ENCODE peak calls at places on chromosome 9, in ten cellular contexts. R, H, J, Z, O, M, G, F, T and L are unnamed samples.

GRCh38 chr9:16180546-16180945 is 627.7 kb downstream of the CCDC171 start:
- DNase-seq in R (no peak), H (no peak), J (no peak), Z (no peak), O (no peak), M (no peak), G (peak; percentile 51), F (no peak), T (no peak), L (no peak)

GRCh38 chr9:108512426-108513173 is 343.2 kb downstream of the ACTL7B start:
- DNase-seq in R (no peak), H (no peak), J (no peak), Z (no peak), O (no peak), M (no peak), G (peak; percentile 31), F (no peak), T (no peak), L (no peak)

GRCh38 chr9:33619666-33620404 is 95.8 kb downstream of the ANKRD18B start:
- DNase-seq in R (no peak), H (no peak), J (no peak), Z (no peak), O (peak; percentile 39), M (peak; percentile 28), G (peak; percentile 97), F (no peak), T (no peak), L (no peak)

GRCh38 chr9:35696520-35697215 is 6.9 kb upstream of the TPM2 start:
- DNase-seq in R (peak; percentile 84), H (peak; percentile 75), J (peak; percentile 59), Z (peak; percentile 69), O (peak; percentile 59), M (peak; percentile 37), G (peak; percentile 40), F (peak; percentile 77), T (peak; percentile 59), L (peak; percentile 69)

GRCh38 chr9:87494970-87495471 is 2.6 kb upstream of the DAPK1 start:
- DNase-seq in R (no peak), H (no peak), J (no peak), Z (no peak), O (no peak), M (no peak), G (no peak), F (peak; percentile 29), T (no peak), L (no peak)

GRCh38 chr9:109894921-109895758 is 115.1 kb downstream of the PALM2AKAP2 start:
- DNase-seq in R (no peak), H (no peak), J (peak; percentile 32), Z (no peak), O (no peak), M (no peak), G (peak; percentile 89), F (no peak), T (no peak), L (no peak)

GRCh38 chr9:3708751-3709150 is 182.9 kb upstream of the RFX3 start:
- DNase-seq in R (no peak), H (peak; percentile 13), J (no peak), Z (peak; percentile 16), O (peak; percentile 21), M (no peak), G (peak; percentile 7), F (no peak), T (no peak), L (peak; percentile 94)

GRCh38 chr9:3455088-3455487 is 70.7 kb downstream of the RFX3 start:
- DNase-seq in R (no peak), H (no peak), J (no peak), Z (no peak), O (no peak), M (no peak), G (peak; percentile 22), F (no peak), T (no peak), L (no peak)

DNA sequence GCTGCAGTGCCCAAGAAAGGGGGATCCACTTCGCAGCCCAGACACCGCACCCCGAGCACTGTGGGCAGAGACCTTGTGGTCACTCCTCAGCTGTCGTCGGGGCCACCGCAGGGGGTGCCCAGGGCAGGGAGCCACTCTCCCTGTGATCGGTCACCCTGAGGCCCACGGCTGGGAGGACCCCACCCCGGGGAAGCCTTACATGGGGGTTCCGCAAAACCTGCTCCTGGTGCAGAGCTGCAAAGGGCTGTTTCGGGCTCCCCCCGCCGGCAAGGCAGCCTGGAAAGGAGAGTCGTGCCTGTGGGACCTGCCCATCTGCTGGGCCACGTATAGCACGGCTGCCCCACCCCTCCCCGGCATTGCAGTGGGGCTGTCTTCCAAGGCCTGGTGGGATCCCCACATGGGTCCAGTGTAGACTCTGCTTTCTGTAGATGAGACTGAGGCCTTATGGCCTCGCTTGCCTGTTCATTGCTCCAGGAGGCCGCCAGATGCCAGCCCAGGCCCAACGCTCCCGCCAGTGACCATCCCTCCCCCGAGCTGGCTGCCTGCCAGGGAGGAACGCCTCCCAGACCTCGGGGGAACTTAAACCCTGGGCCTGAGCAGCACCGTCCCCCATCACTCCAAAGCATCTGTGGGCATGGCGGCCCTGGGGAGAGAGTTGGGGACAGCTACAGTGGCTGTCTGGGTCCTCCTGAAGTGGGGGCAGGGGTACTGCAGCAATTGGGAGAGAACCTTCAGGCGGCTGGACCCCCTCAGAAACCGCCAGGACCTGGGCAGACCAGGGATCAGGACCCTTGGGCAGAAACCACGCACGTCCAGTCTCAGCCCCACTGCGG is 1.6 kb upstream of the DNLZ start:
- DNase-seq in R (no peak), H (no peak), J (no peak), Z (no peak), O (no peak), M (no peak), G (no peak), F (no peak), T (no peak), L (no peak)
- TF ChIP-seq CTCF in R (no peak), H (no peak), J (no peak), Z (no peak), O (no peak), M (no peak), G (no peak), F (no peak), T (no peak), L (no peak)

GRCh38 chr9:116434314-116434713 is 252.8 kb upstream of the TRIM32 start:
- DNase-seq in R (no peak), H (no peak), J (no peak), Z (no peak), O (no peak), M (no peak), G (peak; percentile 5), F (no peak), T (no peak), L (no peak)
- TF ChIP-seq POLR2A in R (no peak), H (no peak), J (no peak), Z (no peak), O (no peak), M (no peak), G (no peak), F (no peak), T (no peak), L (no peak)

GRCh38 chr9:128627127-128627715 is 29.4 kb downstream of the DYNC2I2 start:
- DNase-seq in R (peak; percentile 68), H (no peak), J (no peak), Z (no peak), O (no peak), M (no peak), G (no peak), F (no peak), T (no peak), L (no peak)

GRCh38 chr9:128627906-128628305 is 28.7 kb downstream of the DYNC2I2 start:
- DNase-seq in R (peak; percentile 56), H (no peak), J (no peak), Z (no peak), O (no peak), M (no peak), G (no peak), F (no peak), T (no peak), L (no peak)

GRCh38 chr9:128626181-128626580 is 30.5 kb downstream of the DYNC2I2 start:
- DNase-seq in R (peak; percentile 47), H (no peak), J (no peak), Z (no peak), O (no peak), M (no peak), G (no peak), F (no peak), T (no peak), L (no peak)

GRCh38 chr9:128624566-128624965 is 32.1 kb downstream of the DYNC2I2 start:
- DNase-seq in R (no peak), H (no peak), J (no peak), Z (no peak), O (no peak), M (no peak), G (no peak), F (no peak), T (no peak), L (no peak)

GRCh38 chr9:128625391-128626145 is 31.1 kb downstream of the DYNC2I2 start:
- DNase-seq in R (no peak), H (peak; percentile 54), J (no peak), Z (peak; percentile 64), O (no peak), M (no peak), G (no peak), F (peak; percentile 32), T (peak; percentile 76), L (no peak)
- H3K36me3 ChIP-seq in R (peaks cover 98% of the 10 kb centered on the region), H (peaks cover 40% of the 10 kb centered on the region), J (peaks cover 100% of the 10 kb centered on the region), Z (no peaks in the 10 kb centered on the region), O (peaks cover 42% of the 10 kb centered on the region), M (peaks cover 30% of the 10 kb centered on the region), G (peaks cover 92% of the 10 kb centered on the region), F (peaks cover 5% of the 10 kb centered on the region), T (no peaks in the 10 kb centered on the region), L (peaks cover 92% of the 10 kb centered on the region)

GRCh38 chr9:124358617-124359016 is 56.6 kb downstream of the PSMB7 start:
- DNase-seq in R (no peak), H (no peak), J (no peak), Z (no peak), O (no peak), M (no peak), G (no peak), F (no peak), T (no peak), L (no peak)

GRCh38 chr9:124355941-124356744 is 59.1 kb downstream of the PSMB7 start:
- DNase-seq in R (no peak), H (no peak), J (no peak), Z (peak; percentile 23), O (no peak), M (no peak), G (no peak), F (no peak), T (no peak), L (no peak)

GRCh38 chr9:124359426-124359825 is 55.8 kb downstream of the PSMB7 start:
- DNase-seq in R (no peak), H (no peak), J (no peak), Z (no peak), O (no peak), M (no peak), G (no peak), F (no peak), T (no peak), L (no peak)

GRCh38 chr9:124356745-124357390 is 58.4 kb downstream of the PSMB7 start:
- DNase-seq in R (no peak), H (no peak), J (no peak), Z (peak; percentile 11), O (no peak), M (no peak), G (no peak), F (no peak), T (no peak), L (no peak)

DNA sequence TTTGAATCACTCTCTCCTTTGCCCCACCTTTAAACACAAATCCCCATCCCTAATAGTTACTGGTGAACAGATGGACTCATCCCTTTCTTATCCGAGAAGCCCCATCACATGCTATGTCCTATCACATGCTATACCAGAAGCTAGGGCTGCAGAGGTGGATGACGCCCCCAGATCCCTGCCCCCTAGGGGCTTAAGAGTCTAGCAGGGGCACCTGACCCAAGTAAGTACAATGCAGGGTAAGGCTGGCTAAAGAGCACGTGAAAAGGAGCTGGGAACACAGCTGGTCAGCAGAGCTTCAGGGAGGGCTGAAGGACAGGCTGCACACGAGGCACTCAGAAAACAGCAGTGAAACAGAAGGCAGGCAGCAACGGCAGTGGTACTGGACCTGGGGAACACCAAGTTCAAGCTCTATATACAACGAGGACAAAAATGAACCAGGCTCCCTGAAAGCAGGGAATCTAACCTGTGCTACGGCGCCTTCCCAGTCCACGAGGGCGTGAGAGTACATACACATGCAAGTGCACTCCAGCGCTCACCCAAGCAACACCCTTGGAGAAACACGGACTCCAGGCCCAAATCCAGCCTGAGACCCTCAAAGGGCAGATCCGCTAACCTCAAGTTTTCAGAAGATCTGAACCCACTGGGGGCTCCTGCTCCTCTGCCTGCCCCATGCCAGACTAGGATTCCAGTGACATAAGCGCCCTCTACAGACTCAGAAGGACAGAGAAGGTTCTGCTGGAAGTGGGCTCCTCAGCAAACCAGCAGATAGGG is 57.5 kb downstream of the PSMB7 start:
- DNase-seq in R (no peak), H (no peak), J (no peak), Z (no peak), O (no peak), M (no peak), G (no peak), F (no peak), T (no peak), L (peak; percentile 69)
- TF ChIP-seq CTCF in R (no peak), H (no peak), J (no peak), Z (no peak), O (no peak), M (peak; percentile 26), G (no peak), F (no peak), T (no peak), L (no peak)